ENCODE peak calls at places on chromosomes 3 and 15, in eight cellular contexts. X, C, L, O, E, D, G and T are unnamed samples.

GRCh38 chr15:43877371-43877770 is 50.6 kb downstream of the WDR76 start:
- DNase-seq in G (no peak), E (no peak), C (no peak), X (no peak), O (no peak), L (no peak), D (no peak), T (no peak)

GRCh38 chr3:9386501-9387321 is 10.7 kb upstream of the SETD5 start:
- DNase-seq in L (no peak), C (no peak), O (no peak), G (no peak), X (no peak), D (no peak), E (no peak), T (no peak)

GRCh38 chr3:119944091-119944490 is 150.2 kb downstream of the GSK3B start:
- DNase-seq in G (no peak), E (no peak), C (no peak), D (no peak), X (no peak), L (no peak), O (no peak), T (no peak)

GRCh38 chr3:107206141-107206540 is 171.1 kb upstream of the CCDC54 start:
- DNase-seq in X (no peak), C (no peak), O (peak), E (peak), G (no peak), D (peak), L (peak), T (peak)

GRCh38 chr3:42014443-42014945 is 52.6 kb upstream of the ULK4 start:
- DNase-seq in L (peak), D (peak), E (no peak), C (no peak), G (peak), X (no peak), O (no peak), T (peak)

GRCh38 chr3:23653647-23654525 is 151.9 kb upstream of the UBE2E1 start:
- DNase-seq in O (no peak), G (no peak), E (no peak), D (no peak), X (no peak), L (no peak), C (no peak), T (no peak)

GRCh38 chr3:72820405-72820804 is 27.8 kb downstream of the SHQ1 start:
- DNase-seq in E (no peak), G (no peak), D (peak), O (no peak), L (peak), X (no peak), C (no peak), T (peak)

GRCh38 chr15:74421302-74422245 is 12.2 kb downstream of the SEMA7A start:
- DNase-seq in E (no peak), X (no peak), G (no peak), O (peak), C (no peak), L (no peak), D (no peak), T (no peak)

GRCh38 chr3:172904817-172905479 is 154.4 kb downstream of the ECT2 start:
- DNase-seq in E (no peak), L (peak), O (no peak), X (no peak), D (peak), G (no peak), C (no peak), T (no peak)

GRCh38 chr3:33940149-33940548 is 141.7 kb downstream of the PDCD6IP start:
- DNase-seq in G (no peak), L (no peak), C (no peak), O (no peak), X (no peak), D (no peak), E (no peak), T (no peak)

GRCh38 chr3:20111836-20112235 is 71.6 kb downstream of the KAT2B start:
- DNase-seq in O (no peak), G (no peak), C (no peak), X (no peak), D (no peak), L (peak), E (no peak), T (peak)

GRCh38 chr3:150236683-150237082 is 171.4 kb upstream of the TSC22D2 start:
- DNase-seq in E (no peak), X (no peak), G (no peak), L (no peak), C (no peak), O (no peak), D (peak), T (no peak)

GRCh38 chr3:101229681-101230080 is 90.7 kb downstream of the IMPG2 start:
- DNase-seq in L (no peak), X (no peak), O (no peak), C (no peak), E (no peak), D (no peak), G (no peak), T (peak)

GRCh38 chr3:140180603-140181002 is 245.6 kb downstream of the CLSTN2 start:
- DNase-seq in E (no peak), O (no peak), D (no peak), G (no peak), X (no peak), L (no peak), C (no peak), T (no peak)

GRCh38 chr3:158217992-158218391 is 108.1 kb downstream of the RSRC1 start:
- DNase-seq in X (no peak), E (no peak), G (no peak), D (no peak), O (no peak), C (no peak), L (no peak), T (no peak)

GRCh38 chr15:73856458-73857192 is 16.7 kb upstream of the TBC1D21 start:
- DNase-seq in O (no peak), C (no peak), X (no peak), E (no peak), D (no peak), L (no peak), G (no peak), T (no peak)

GRCh38 chr3:139343895-139344856 is at the start of gene MRPS22:
- DNase-seq in E (peak), O (peak), G (peak), X (peak), D (peak), L (peak), C (peak), T (peak)

GRCh38 chr3:39981547-39982184 is 172.3 kb downstream of the MYRIP start:
- DNase-seq in G (no peak), X (no peak), D (no peak), E (no peak), C (no peak), O (no peak), L (no peak), T (peak)

GRCh38 chr15:73849641-73850040 is 23.7 kb upstream of the TBC1D21 start:
- DNase-seq in D (no peak), E (no peak), O (no peak), L (no peak), X (no peak), C (no peak), G (no peak), T (no peak)

GRCh38 chr15:60840703-60841411 is 361.9 kb upstream of the ICE2 start:
- DNase-seq in O (no peak), E (no peak), D (no peak), G (peak), C (no peak), L (no peak), X (no peak), T (no peak)

GRCh38 chr15:78205856-78206255 is 28.5 kb downstream of the ACSBG1 start:
- DNase-seq in E (no peak), C (no peak), X (no peak), O (no peak), L (no peak), G (no peak), D (no peak), T (no peak)

GRCh38 chr15:68991723-68992122 is 22.8 kb upstream of the NOX5 start:
- DNase-seq in C (no peak), G (no peak), O (no peak), X (no peak), L (peak), E (no peak), D (no peak), T (no peak)

GRCh38 chr3:194711913-194712312 is 26.2 kb downstream of the FAM43A start:
- DNase-seq in D (peak), E (peak), O (peak), C (peak), G (no peak), L (peak), X (peak), T (peak)

GRCh38 chr3:185559706-185560090 is 7.3 kb upstream of the LIPH start:
- DNase-seq in X (no peak), D (no peak), G (no peak), O (no peak), E (no peak), L (no peak), C (no peak), T (no peak)

GRCh38 chr15:56919708-56920637 is 1.5 kb downstream of the TCF12 start:
- DNase-seq in O (peak), L (peak), X (peak), D (peak), G (peak), C (no peak), E (no peak), T (peak)

GRCh38 chr15:60179786-60180391 is 175.8 kb downstream of the FOXB1 start:
- DNase-seq in L (peak), X (no peak), G (peak), D (peak), E (peak), O (peak), C (peak), T (peak)

GRCh38 chr15:65209701-65210643 is 1.3 kb downstream of the CILP start:
- DNase-seq in G (no peak), O (no peak), E (no peak), D (peak), C (no peak), X (peak), L (no peak), T (no peak)